ENCODE peak calls at places on chromosomes 2 and 18, in five cellular contexts. A is K562, H is IMR-90, M is H1, L is HepG2. J is an unnamed sample.
A peak's percentile ranks its signal among the peaks of the same experiment; 100 is the strongest.

GRCh38 chr2:88582030-88582429 is 45.2 kb downstream of the EIF2AK3 start:
- DNase-seq in M (no peak), H (peak; percentile 28), L (no peak), A (no peak), J (no peak)

GRCh38 chr2:159755788-159756187 is 42.2 kb downstream of the CD302 start:
- DNase-seq in L (peak; percentile 51), M (peak; percentile 25), H (peak; percentile 47), A (peak; percentile 58), J (peak; percentile 51)

GRCh38 chr2:1864981-1865421 is 120.7 kb upstream of the PXDN start:
- DNase-seq in A (no peak), H (no peak), M (no peak), L (no peak), J (no peak)

GRCh38 chr2:219177594-219178376 is at the start of gene RETREG2:
- DNase-seq in M (peak; percentile 61), L (peak; percentile 93), A (peak; percentile 93), H (peak; percentile 89), J (peak; percentile 94)

GRCh38 chr2:24489942-24490673 is 946 bp upstream of the NCOA1 start:
- DNase-seq in H (peak; percentile 46), L (peak; percentile 49), M (no peak), A (no peak), J (peak; percentile 55)

GRCh38 chr2:229033816-229034215 is 237.3 kb downstream of the PID1 start:
- DNase-seq in M (no peak), L (no peak), A (no peak), H (no peak), J (no peak)

GRCh38 chr18:34153711-34154110 is 71.0 kb downstream of the NOL4 start:
- DNase-seq in A (no peak), M (no peak), L (peak; percentile 23), H (peak; percentile 16), J (no peak)

GRCh38 chr2:160252278-160252887 is 52.3 kb upstream of the ITGB6 start:
- DNase-seq in M (no peak), A (peak; percentile 38), L (peak; percentile 22), H (peak; percentile 44), J (peak; percentile 56)

GRCh38 chr18:36889316-36889715 is 60.4 kb downstream of the KIAA1328 start:
- DNase-seq in M (no peak), L (no peak), A (no peak), H (peak; percentile 55), J (no peak)

GRCh38 chr2:217452928-217453327 is 549.9 kb downstream of the TNS1 start:
- DNase-seq in A (no peak), M (no peak), L (no peak), H (no peak), J (no peak)

GRCh38 chr18:12947355-12948054 is at the start of gene SEH1L:
- DNase-seq in L (peak; percentile 87), M (peak; percentile 96), H (peak; percentile 98), A (peak; percentile 99), J (peak; percentile 98)
- TF ChIP-seq MAFK in L (no peak), M (no peak), H (no peak), A (no peak), J (no peak)

GRCh38 chr18:55780591-55781071 is 192.6 kb upstream of the TCF4 start:
- DNase-seq in H (peak; percentile 48), L (no peak), M (no peak), A (no peak), J (no peak)

GRCh38 chr18:55778731-55779460 is 190.9 kb upstream of the TCF4 start:
- DNase-seq in M (no peak), H (no peak), L (no peak), A (no peak), J (no peak)

GRCh38 chr18:55781481-55781957 is 193.5 kb upstream of the TCF4 start:
- DNase-seq in L (no peak), M (no peak), A (peak; percentile 11), H (peak; percentile 77), J (peak; percentile 7)

GRCh38 chr18:55779461-55779710 is 191.4 kb upstream of the TCF4 start:
- DNase-seq in L (no peak), A (no peak), M (no peak), H (no peak), J (no peak)

DNA sequence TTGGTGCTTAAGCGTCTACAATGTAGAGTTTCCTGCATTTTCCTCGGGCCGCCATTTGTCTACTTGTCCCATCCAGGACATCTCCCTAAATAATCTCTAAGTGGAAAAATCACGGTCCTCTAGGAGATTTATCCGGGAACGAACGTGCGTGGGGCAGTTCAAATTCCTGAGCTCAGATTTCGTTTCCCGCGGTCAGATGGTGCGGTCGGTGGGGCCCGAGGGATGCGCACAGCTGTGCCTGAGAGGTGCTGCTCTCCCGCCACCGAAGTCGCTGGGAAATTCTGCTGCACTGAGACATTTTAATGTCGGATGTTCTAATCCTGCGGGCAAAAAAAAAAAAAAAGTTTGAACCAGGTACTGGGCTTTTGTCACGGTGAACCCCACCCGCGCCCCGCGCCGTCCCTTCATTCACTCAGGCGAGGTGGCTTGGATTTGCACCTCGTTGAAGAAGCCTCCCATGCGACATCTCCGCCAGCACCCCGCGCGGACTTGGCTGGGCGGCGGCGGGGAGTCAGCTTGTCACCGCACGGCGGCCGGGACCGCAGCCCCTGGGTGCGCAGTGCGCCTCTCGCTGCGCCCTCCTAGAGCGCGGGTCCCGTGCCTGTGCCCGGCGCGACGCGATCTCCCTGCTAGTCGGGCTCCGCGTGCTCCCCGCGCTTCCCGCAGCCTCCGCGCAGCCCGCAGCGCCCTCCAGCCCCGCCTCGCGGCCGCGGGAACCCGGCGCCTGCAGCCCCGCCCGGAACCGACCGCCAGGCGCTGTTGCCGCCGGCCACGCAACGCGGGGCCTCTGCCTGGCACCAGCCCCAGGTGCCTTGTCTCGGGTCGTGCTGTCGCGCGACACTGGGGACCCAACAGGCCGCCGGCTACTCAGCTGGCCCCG is 192.0 kb upstream of the TCF4 start:
- DNase-seq in A (peak; percentile 14), M (no peak), H (peak; percentile 30), L (no peak), J (peak; percentile 7)
- TF ChIP-seq RAD21 in A (peak; percentile 35), M (no peak), H (peak; percentile 41), L (no peak), J (no peak)

GRCh38 chr2:213288913-213289700 is 4.8 kb downstream of the SPAG16 start:
- DNase-seq in A (no peak), H (peak; percentile 8), M (no peak), L (no peak), J (no peak)

GRCh38 chr2:213281156-213281555 is 3.1 kb upstream of the SPAG16 start:
- DNase-seq in A (no peak), L (no peak), H (peak; percentile 30), M (no peak), J (no peak)

GRCh38 chr2:213285404-213285803 is 1.1 kb downstream of the SPAG16 start:
- DNase-seq in H (no peak), L (no peak), A (no peak), M (no peak), J (no peak)

GRCh38 chr2:213279961-213280360 is 4.3 kb upstream of the SPAG16 start:
- DNase-seq in A (no peak), H (no peak), L (no peak), M (no peak), J (no peak)

DNA sequence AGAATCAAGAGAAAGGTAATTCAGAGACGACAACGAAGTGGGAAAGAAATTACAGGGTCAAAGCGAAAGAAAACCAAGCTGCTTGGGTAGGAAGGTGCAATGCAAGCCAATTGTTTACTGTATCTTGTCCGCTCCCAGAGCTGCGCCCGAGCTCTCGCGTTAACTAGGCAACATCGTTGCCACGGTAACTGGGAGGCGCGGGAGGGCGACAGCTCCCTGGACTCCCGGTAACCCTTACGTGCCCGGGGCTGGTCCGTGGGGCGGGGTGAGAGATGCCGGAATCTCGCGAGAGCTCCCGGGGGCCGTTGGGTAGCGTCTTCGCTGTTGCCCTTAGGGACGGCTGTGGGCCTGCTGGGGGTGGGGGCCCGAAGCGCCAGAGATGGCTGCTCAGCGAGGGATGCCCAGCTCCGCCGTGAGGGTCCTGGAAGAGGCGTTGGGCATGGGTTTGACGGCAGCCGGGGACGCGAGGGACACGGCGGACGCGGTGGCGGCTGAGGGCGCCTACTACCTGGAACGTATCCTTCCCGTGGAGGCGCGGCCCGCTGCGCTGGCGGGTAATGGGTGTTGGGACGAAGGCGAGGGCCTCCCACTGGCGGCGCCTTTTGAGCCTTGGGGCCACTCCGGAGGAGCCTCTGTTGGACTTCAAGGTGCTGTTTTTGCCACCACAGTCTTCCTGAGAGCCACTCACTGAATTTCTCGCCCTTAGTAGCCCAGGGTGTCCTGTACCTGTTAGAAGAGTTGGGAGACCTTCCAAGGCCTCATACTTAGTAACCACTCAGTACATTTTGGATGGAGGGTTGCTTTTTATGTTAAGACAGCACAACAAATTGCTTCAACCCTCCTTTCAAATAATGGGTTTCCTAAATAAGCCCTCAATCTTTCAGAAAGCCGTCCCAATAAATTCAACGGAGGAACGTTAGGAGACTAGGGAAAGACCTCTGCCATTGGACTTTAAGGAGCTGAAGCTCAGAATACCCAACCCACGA is at the start of gene SPAG16:
- DNase-seq in M (peak; percentile 96), L (peak; percentile 99), A (peak; percentile 68), H (peak; percentile 97), J (peak; percentile 89)
- TF ChIP-seq MAFK in M (no peak), L (no peak), A (no peak), H (no peak), J (no peak)

DNA sequence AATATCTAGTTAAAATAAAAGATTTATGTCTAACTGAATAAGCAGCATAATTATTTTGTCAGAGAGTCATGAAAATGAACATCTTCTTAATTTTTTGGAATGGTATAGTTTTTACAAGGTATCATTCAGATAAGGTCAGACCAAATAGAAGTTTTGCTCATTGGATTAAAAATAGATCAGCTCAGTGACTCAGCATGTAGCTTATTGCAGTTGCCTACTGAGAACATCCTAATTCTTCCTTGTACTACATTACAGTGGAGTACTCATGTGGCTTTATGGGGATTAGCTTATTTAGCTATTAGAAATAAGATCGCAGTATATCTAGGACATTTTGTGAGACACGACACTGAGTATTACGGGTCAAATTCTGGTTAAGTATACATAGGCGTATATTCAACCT is 38.2 kb upstream of the PPM1B start:
- DNase-seq in H (peak; percentile 73), A (no peak), M (no peak), L (no peak), J (no peak)
- TF ChIP-seq RAD21 in H (no peak), A (no peak), M (no peak), L (no peak), J (no peak)

GRCh38 chr18:79644006-79644665 is 35.5 kb upstream of the CTDP1 start:
- DNase-seq in H (peak; percentile 47), M (no peak), L (peak; percentile 50), A (peak; percentile 88), J (peak; percentile 64)
- TF ChIP-seq MAFK in H (no peak), M (no peak), L (no peak), A (no peak), J (no peak)

DNA sequence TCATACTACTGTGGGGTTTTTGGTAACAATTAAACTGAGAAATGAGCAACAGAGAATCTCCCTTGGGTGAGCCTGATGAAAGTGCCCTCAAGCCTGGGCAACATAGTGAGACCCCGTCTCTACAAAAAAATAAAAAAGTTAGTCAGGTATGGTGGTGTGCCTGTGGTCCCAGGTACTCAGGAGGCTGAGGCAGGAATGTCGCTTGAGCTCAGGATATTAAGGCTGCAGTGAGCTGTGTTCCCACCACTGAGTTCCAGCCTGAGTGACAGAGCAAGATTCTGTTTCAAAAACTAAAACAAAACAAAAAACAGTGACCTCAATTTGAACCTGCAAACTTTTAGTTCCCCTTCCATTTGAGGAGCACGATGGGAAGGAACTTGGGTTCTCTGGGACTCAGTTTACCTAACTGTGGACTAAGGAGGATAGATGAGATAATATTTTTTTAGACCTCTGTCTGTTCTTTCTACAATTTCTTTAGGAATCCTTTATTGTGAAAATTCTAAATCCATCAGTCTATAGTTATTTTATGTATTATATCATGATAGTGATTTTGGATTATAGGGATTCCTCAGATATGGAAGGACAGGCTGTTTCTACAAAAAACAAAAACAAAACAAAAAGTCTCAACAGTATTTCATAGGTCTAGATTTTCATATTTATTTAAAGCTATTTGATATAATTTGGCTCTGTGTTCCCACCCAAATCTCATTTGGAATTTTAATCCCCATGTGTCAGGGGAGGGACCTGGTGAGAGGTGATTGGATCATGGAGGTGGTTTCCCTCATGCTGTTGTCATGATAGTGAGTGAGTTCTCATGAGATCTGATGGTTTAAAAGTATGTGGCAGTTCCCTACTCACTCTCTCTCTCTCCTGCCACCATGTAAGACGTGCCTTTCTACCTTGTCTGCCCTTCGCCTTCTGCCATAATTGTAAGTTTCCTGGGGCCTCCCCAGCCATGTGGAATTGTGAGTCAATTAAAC is 178.6 kb downstream of the MYCN start:
- DNase-seq in L (no peak), A (no peak), M (no peak), H (no peak), J (no peak)
- TF ChIP-seq RAD21 in L (no peak), A (no peak), M (no peak), H (no peak), J (no peak)